ENCODE peak calls at places on chromosomes 6 and 20, in seven cellular contexts. B is NB4; O is right atrium auricular region; P is cardiac muscle cell; R is naive thymus-derived CD4-positive, alpha-beta T cell; S is CD8-positive, alpha-beta memory T cell; W is AG09309. M is an unnamed sample.
A peak's percentile ranks its signal among the peaks of the same experiment; 100 is the strongest.

GRCh38 chr6:11093065-11093590 is 506 bp upstream of the SMIM13 start:
- DNase-seq in B (no peak), O (no peak), P (peak; percentile 36), R (no peak), S (no peak), W (no peak), M (no peak)

GRCh38 chr6:129671442-129672344 is 38.3 kb downstream of the ARHGAP18 start:
- DNase-seq in B (peak; percentile 92), O (no peak), P (no peak), R (peak; percentile 65), S (peak; percentile 52), W (no peak), M (no peak)

GRCh38 chr6:90028080-90028778 is 134.0 kb downstream of the GJA10 start:
- DNase-seq in B (peak; percentile 11), O (no peak), P (no peak), R (no peak), S (no peak), W (no peak), M (no peak)

GRCh38 chr6:160733045-160733646 is 31.1 kb downstream of the PLG start:
- DNase-seq in B (peak; percentile 65), O (no peak), P (peak; percentile 67), R (peak; percentile 0), S (no peak), W (peak; percentile 23), M (no peak)

GRCh38 chr6:83708546-83708969 is 343 bp downstream of the SNAP91 start:
- DNase-seq in B (no peak), O (no peak), P (peak; percentile 68), R (no peak), S (no peak), W (no peak), M (peak; percentile 20)

GRCh38 chr6:7696061-7696460 is 29.8 kb upstream of the BMP6 start:
- DNase-seq in B (no peak), O (no peak), P (no peak), R (no peak), S (no peak), W (no peak), M (no peak)

GRCh38 chr6:45965787-45966186 is 49.9 kb downstream of the CLIC5 start:
- DNase-seq in B (no peak), O (no peak), P (no peak), R (no peak), S (no peak), W (no peak), M (no peak)

GRCh38 chr6:144327081-144327480 is 41.9 kb downstream of the UTRN start:
- DNase-seq in B (no peak), O (no peak), P (no peak), R (no peak), S (no peak), W (no peak), M (no peak)

GRCh38 chr6:21748343-21749063 is 155.0 kb downstream of the SOX4 start:
- DNase-seq in B (peak; percentile 60), O (no peak), P (no peak), R (no peak), S (no peak), W (no peak), M (peak; percentile 25)

GRCh38 chr20:49270177-49270576 is 7.7 kb downstream of the ZNFX1 start:
- DNase-seq in B (no peak), O (no peak), P (no peak), R (no peak), S (no peak), W (no peak), M (no peak)

GRCh38 chr20:49270736-49271135 is 7.1 kb downstream of the ZNFX1 start:
- DNase-seq in B (no peak), O (no peak), P (no peak), R (no peak), S (no peak), W (no peak), M (no peak)

GRCh38 chr20:49267327-49267726 is 10.5 kb downstream of the ZNFX1 start:
- DNase-seq in B (no peak), O (no peak), P (no peak), R (no peak), S (no peak), W (no peak), M (no peak)

GRCh38 chr20:49272654-49273053 is 5.2 kb downstream of the ZNFX1 start:
- DNase-seq in B (no peak), O (no peak), P (no peak), R (no peak), S (no peak), W (no peak), M (no peak)

GRCh38 chr20:49268600-49269365 is 9.1 kb downstream of the ZNFX1 start:
- DNase-seq in B (no peak), O (no peak), P (no peak), R (no peak), S (no peak), W (no peak), M (no peak)
- H3K4me3 ChIP-seq in B (peak overlapping the region; percentile 40), O (no peak overlapping the region), P (no peak overlapping the region), R (no peak overlapping the region), S (no peak overlapping the region), W (no peak overlapping the region), M (no peak overlapping the region)

GRCh38 chr6:35603326-35604202 is 85.2 kb downstream of the FKBP5 start:
- DNase-seq in B (no peak), O (no peak), P (no peak), R (no peak), S (no peak), W (no peak), M (no peak)
- H3K4me3 ChIP-seq in B (no peak overlapping the region), O (no peak overlapping the region), P (no peak overlapping the region), R (peak overlapping the region; percentile 58), S (peak overlapping the region; percentile 58), W (no peak overlapping the region), M (no peak overlapping the region)

GRCh38 chr6:137492771-137493217 is 1.4 kb downstream of the OLIG3 start:
- DNase-seq in B (no peak), O (no peak), P (no peak), R (no peak), S (no peak), W (no peak), M (no peak)
- H3K4me3 ChIP-seq in B (no peak overlapping the region), O (peak overlapping the region; percentile 21), P (no peak overlapping the region), R (no peak overlapping the region), S (no peak overlapping the region), W (no peak overlapping the region), M (no peak overlapping the region)

DNA sequence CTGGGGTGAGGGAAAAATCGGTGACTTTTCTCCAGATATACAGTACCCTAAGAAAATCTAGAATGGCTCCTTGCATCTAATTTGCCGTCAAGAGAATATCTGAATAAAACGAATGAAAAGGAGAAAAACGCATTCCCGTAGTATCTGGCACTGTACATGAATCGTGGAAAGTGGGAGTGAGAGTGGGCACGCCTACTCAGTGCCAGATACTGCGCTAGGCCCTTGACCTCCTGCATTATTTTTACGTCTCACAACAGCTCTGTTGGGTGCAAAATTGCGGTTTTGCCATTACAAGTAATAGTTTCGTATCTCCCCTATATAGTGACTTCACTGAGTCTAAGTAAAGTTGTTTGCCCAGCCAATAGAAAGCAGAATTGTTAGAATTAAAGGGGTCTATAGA is 1.3 kb downstream of the CALHM6 start:
- DNase-seq in B (no peak), O (no peak), P (no peak), R (no peak), S (no peak), W (no peak), M (no peak)
- H3K4me3 ChIP-seq in B (peak overlapping the region; percentile 27), O (peak overlapping the region; percentile 57), P (peak overlapping the region; percentile 33), R (peak overlapping the region; percentile 58), S (peak overlapping the region; percentile 56), W (peak overlapping the region; percentile 29), M (no peak overlapping the region)

DNA sequence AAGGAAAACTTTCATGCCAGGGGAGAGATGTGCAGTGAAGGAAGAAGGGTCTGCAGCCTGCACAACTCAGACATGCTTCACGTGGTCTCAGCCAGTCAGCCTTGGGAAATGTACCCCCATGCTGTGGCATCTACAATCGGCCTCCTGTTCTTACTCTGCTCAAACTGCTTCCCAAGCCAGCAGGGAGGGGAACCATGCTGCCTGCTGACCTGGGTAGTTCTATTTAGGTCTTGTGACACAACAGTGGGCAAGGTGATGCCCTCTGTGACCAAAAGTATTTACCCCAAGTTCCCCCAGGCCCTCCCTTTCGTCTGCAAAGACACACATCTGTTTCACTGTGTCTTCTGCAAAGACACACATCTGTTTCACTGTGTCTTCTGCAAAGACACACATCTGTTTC is 106.9 kb downstream of the SLC23A2 start:
- DNase-seq in B (no peak), O (peak; percentile 23), P (no peak), R (no peak), S (no peak), W (no peak), M (no peak)
- H3K4me3 ChIP-seq in B (no peak overlapping the region), O (no peak overlapping the region), P (no peak overlapping the region), R (no peak overlapping the region), S (no peak overlapping the region), W (no peak overlapping the region), M (no peak overlapping the region)

DNA sequence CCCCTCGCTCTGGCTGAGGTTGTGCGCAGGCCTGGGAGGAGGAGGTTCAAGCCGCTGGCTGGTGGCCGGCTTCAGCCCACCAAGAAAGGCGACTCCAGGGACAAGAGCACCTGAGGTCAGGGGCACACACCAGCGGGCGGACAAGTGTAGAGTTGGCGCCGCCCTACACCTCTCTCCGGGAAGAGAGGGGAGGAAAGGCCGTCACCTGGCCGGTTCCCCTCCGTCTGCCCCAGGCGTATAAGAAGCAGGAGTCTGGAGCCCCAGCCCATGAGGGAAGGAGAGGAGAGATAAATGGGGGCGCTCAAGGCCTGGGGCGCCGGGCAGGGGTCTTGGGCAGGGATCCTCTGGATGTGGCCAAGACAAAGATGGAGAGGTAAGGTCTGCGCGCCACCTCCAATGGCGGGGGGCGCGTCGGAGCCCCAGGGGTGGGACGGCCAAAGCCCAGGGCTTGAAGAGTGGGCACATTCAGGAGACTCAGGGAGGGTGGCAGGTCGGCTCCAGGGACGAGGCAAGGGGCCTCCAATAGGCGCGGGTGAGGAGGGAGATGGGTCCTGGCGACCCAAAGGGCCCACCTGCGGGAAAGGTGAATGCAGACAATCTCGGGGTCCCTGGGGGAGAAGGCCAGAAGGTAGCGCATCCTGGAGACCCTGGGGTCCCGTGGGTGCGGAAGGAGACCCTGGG is 826 bp downstream of the RIMS4 start:
- DNase-seq in B (no peak), O (no peak), P (no peak), R (no peak), S (no peak), W (no peak), M (no peak)
- H3K4me3 ChIP-seq in B (no peak overlapping the region), O (peak overlapping the region; percentile 32), P (peak overlapping the region; percentile 49), R (no peak overlapping the region), S (no peak overlapping the region), W (no peak overlapping the region), M (no peak overlapping the region)

M was measured in mucosa of descending colon.